ENCODE peak calls at places on chromosomes 7 and 10, in four cellular contexts. V, T, Q and U are unnamed samples.

GRCh38 chr10:11209810-11210141 is 192.1 kb downstream of the CELF2 start:
- DNase-seq in V (no peak), T (no peak), Q (no peak), U (peak; percentile 56)

GRCh38 chr10:110269641-110270318 is 34.9 kb downstream of the SMNDC1 start:
- DNase-seq in V (no peak), T (peak; percentile 45), Q (no peak), U (no peak)

GRCh38 chr7:80844916-80845315 is 73.9 kb downstream of the SEMA3C start:
- DNase-seq in V (no peak), T (no peak), Q (no peak), U (no peak)

GRCh38 chr10:34859170-34859569 is 44.1 kb upstream of the PARD3 start:
- DNase-seq in V (no peak), T (peak; percentile 58), Q (peak; percentile 93), U (no peak)

GRCh38 chr10:68208424-68209042 is 23.4 kb downstream of the ATOH7 start:
- DNase-seq in V (peak; percentile 93), T (peak; percentile 66), Q (peak; percentile 96), U (peak; percentile 22)

GRCh38 chr7:26705567-26705966 is 158.8 kb downstream of the SKAP2 start:
- DNase-seq in V (no peak), T (peak; percentile 36), Q (peak; percentile 94), U (no peak)

GRCh38 chr7:148712610-148713330 is 14.1 kb downstream of the CUL1 start:
- DNase-seq in V (no peak), T (no peak), Q (no peak), U (no peak)

GRCh38 chr7:40299097-40299496 is 164.3 kb downstream of the SUGCT start:
- DNase-seq in V (peak; percentile 28), T (no peak), Q (peak; percentile 56), U (peak; percentile 68)

GRCh38 chr10:88088441-88089340 is 225.3 kb downstream of the PTEN start:
- DNase-seq in V (no peak), T (no peak), Q (no peak), U (no peak)

GRCh38 chr10:14658331-14659122 is 116.2 kb downstream of the FAM107B start:
- DNase-seq in V (no peak), T (no peak), Q (peak; percentile 84), U (no peak)

GRCh38 chr7:93159490-93159889 is 11.3 kb upstream of the SAMD9L start:
- DNase-seq in V (no peak), T (no peak), Q (no peak), U (no peak)

GRCh38 chr7:135377171-135377570 is 132.7 kb downstream of the CNOT4 start:
- DNase-seq in V (no peak), T (no peak), Q (no peak), U (no peak)

GRCh38 chr10:6050801-6051445 is 11.2 kb downstream of the IL2RA start:
- DNase-seq in V (no peak), T (peak; percentile 80), Q (peak; percentile 44), U (peak; percentile 87)

GRCh38 chr10:21499580-21499909 is 25.9 kb downstream of the SKIDA1 start:
- DNase-seq in V (no peak), T (no peak), Q (no peak), U (no peak)

GRCh38 chr7:34165466-34165865 is 260.1 kb downstream of the BMPER start:
- DNase-seq in V (no peak), T (no peak), Q (no peak), U (no peak)

GRCh38 chr7:2715341-2716231 is 27.6 kb downstream of the AMZ1 start:
- DNase-seq in V (no peak), T (no peak), Q (no peak), U (peak; percentile 59)

GRCh38 chr10:119243967-119244366 is 36.6 kb downstream of the GRK5 start:
- DNase-seq in V (no peak), T (no peak), Q (no peak), U (no peak)

GRCh38 chr10:46549171-46550075 is 7.0 kb downstream of the GPRIN2 start:
- DNase-seq in V (peak; percentile 41), T (no peak), Q (no peak), U (peak; percentile 2)

GRCh38 chr10:25078659-25079429 is 62.4 kb downstream of the THNSL1 start:
- DNase-seq in V (no peak), T (peak; percentile 53), Q (no peak), U (no peak)

GRCh38 chr7:113392421-113392820 is 274.1 kb upstream of the SMIM30 start:
- DNase-seq in V (no peak), T (no peak), Q (no peak), U (no peak)

GRCh38 chr7:114370177-114370576 is 44.4 kb upstream of the FOXP2 start:
- DNase-seq in V (no peak), T (no peak), Q (no peak), U (no peak)

GRCh38 chr7:47195641-47196040 is 386.3 kb downstream of the TNS3 start:
- DNase-seq in V (peak; percentile 44), T (no peak), Q (peak; percentile 24), U (no peak)

GRCh38 chr10:114519306-114519669 is 115.0 kb upstream of the AFAP1L2 start:
- DNase-seq in V (no peak), T (peak; percentile 93), Q (peak; percentile 31), U (no peak)

GRCh38 chr7:8263048-8263447 is 1.1 kb upstream of the ICA1 start:
- DNase-seq in V (no peak), T (no peak), Q (no peak), U (no peak)

GRCh38 chr7:149827089-149827981 is 10.8 kb upstream of the ZNF862 start:
- DNase-seq in V (no peak), T (no peak), Q (no peak), U (no peak)

DNA sequence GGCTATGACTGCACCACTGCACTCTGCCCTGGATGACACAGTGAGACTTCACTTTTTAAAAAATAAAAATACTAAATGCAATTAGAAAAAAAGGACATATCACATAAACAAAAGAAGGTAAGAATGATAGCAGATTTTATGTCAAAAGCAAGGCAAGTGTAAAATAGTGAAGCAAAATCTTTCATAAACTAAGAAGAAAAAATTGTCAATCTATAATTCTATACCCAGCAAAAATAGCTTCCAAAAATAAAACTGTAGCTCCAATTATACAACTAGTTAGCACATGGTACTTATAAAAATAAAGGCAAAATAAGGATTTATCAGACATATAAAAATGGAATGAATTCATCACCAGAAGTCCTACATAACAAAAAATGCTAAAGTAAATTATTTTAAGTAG is 85.4 kb upstream of the SVIL start:
- DNase-seq in V (no peak), T (no peak), Q (no peak), U (no peak)
- H3K9me3 ChIP-seq in V (no peaks in the 10 kb centered on the region), T (no peaks in the 10 kb centered on the region), Q (no peaks in the 10 kb centered on the region), U (peaks cover 35% of the 10 kb centered on the region)

DNA sequence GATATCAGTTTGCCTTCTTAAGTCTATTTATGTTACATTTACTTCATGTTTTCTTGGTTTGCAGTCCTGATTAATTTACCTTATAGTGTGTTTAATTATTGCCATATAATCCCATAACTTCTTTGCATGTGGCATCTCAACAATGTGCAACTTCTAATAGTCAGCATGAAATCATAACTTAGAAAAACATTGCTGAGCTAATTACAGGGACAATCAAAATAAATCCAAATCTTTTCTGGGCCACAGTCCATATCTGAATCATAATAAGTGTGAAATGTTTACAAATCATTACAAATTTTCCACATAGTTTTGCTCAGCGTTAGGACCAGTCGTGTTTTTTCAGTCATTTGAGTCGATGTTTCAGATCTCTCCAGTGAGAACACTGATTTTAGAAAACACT is 29.1 kb upstream of the CABCOCO1 start:
- DNase-seq in V (no peak), T (no peak), Q (peak; percentile 52), U (no peak)
- H3K9ac ChIP-seq in V (no peak overlapping the region), T (no peak overlapping the region), Q (no peak overlapping the region), U (no peak overlapping the region)

GRCh38 chr7:158110034-158110590 is 477.5 kb downstream of the PTPRN2 start:
- DNase-seq in V (no peak), T (no peak), Q (no peak), U (no peak)

GRCh38 chr7:158107806-158108205 is 479.8 kb downstream of the PTPRN2 start:
- DNase-seq in V (no peak), T (no peak), Q (no peak), U (no peak)

GRCh38 chr7:158110661-158111555 is 476.7 kb downstream of the PTPRN2 start:
- DNase-seq in V (peak; percentile 89), T (no peak), Q (peak; percentile 62), U (no peak)

GRCh38 chr7:158108646-158109293 is 478.9 kb downstream of the PTPRN2 start:
- DNase-seq in V (no peak), T (no peak), Q (no peak), U (no peak)

GRCh38 chr7:158109364-158110033 is 478.1 kb downstream of the PTPRN2 start:
- DNase-seq in V (no peak), T (no peak), Q (no peak), U (no peak)
- H3K9me3 ChIP-seq in V (no peaks in the 10 kb centered on the region), T (no peaks in the 10 kb centered on the region), Q (no peaks in the 10 kb centered on the region), U (no peaks in the 10 kb centered on the region)

GRCh38 chr7:74181821-74182220 is 7.7 kb downstream of the EIF4H start:
- DNase-seq in V (no peak), T (no peak), Q (no peak), U (no peak)

GRCh38 chr7:74179935-74180604 is 5.9 kb downstream of the EIF4H start:
- DNase-seq in V (no peak), T (no peak), Q (no peak), U (no peak)

GRCh38 chr7:74180866-74181265 is 6.7 kb downstream of the EIF4H start:
- DNase-seq in V (no peak), T (no peak), Q (no peak), U (no peak)

GRCh38 chr7:74176555-74176954 is 2.4 kb downstream of the EIF4H start:
- DNase-seq in V (no peak), T (no peak), Q (no peak), U (no peak)

DNA sequence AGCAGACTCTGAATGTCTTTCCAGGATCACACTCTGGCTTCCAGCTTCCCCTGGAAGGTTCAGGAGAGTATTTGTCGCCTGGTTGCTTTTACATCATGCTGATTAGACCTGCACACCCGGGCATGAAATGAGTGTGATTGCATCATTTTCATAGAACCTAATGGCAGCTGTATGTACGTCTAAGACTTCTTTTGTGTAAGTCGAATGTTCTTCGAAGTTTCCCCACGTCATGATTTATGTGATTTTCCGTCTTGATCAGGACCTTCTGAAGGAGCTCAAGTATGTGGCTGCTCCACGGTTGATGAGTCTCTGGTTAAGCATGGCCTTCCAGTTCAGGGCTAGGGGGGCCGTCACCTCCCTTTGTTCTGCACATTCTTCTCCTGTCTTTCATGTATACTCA is 4.5 kb downstream of the EIF4H start:
- DNase-seq in V (no peak), T (no peak), Q (no peak), U (no peak)
- H3K9ac ChIP-seq in V (no peak overlapping the region), T (no peak overlapping the region), Q (no peak overlapping the region), U (no peak overlapping the region)

GRCh38 chr10:37813763-37814162 is 43.6 kb downstream of the ZNF248 start:
- DNase-seq in V (no peak), T (no peak), Q (no peak), U (no peak)
- H3K9me3 ChIP-seq in V (peaks cover 40% of the 10 kb centered on the region), T (no peaks in the 10 kb centered on the region), Q (peaks cover 42% of the 10 kb centered on the region), U (peaks cover 25% of the 10 kb centered on the region)